ENCODE peak calls at places on chromosomes 2 and 18, in four cellular contexts. L is OCI-LY7, T is HCT116, R is SK-N-SH. B is an unnamed sample.

GRCh38 chr2:164841719-164842623 is at the start of gene COBLL1:
- DNase-seq in R (peak), L (peak), T (peak), B (peak)

GRCh38 chr2:8607591-8607990 is 74.3 kb upstream of the ID2 start:
- DNase-seq in T (no peak), L (no peak), R (no peak), B (no peak)

GRCh38 chr2:249538-250042 is 14.2 kb downstream of the SH3YL1 start:
- DNase-seq in T (no peak), L (no peak), R (no peak), B (no peak)

GRCh38 chr2:182456784-182457183 is 29.9 kb upstream of the PDE1A start:
- DNase-seq in R (no peak), T (no peak), L (no peak), B (no peak)

GRCh38 chr18:59383831-59384230 is 24.8 kb upstream of the LMAN1 start:
- DNase-seq in R (no peak), T (no peak), L (no peak), B (no peak)

GRCh38 chr2:129748250-129748649 is 231.2 kb upstream of the RAB6C start:
- DNase-seq in R (no peak), T (no peak), L (no peak), B (no peak)

GRCh38 chr2:155930312-155930711 is 402.2 kb downstream of the NR4A2 start:
- DNase-seq in T (no peak), R (no peak), L (no peak), B (peak)

GRCh38 chr18:74284501-74285004 is 7.2 kb downstream of the CYB5A start:
- DNase-seq in R (peak), T (no peak), L (no peak), B (no peak)

GRCh38 chr2:98901291-98901690 is 34.7 kb downstream of the CRACDL start:
- DNase-seq in L (no peak), R (no peak), T (no peak), B (no peak)

GRCh38 chr2:176556383-176556782 is 287.1 kb downstream of the MTX2 start:
- DNase-seq in L (no peak), R (no peak), T (no peak), B (no peak)

GRCh38 chr2:54697934-54698333 is 25.5 kb upstream of the EML6 start:
- DNase-seq in T (no peak), L (no peak), R (no peak), B (no peak)

GRCh38 chr18:56314396-56314795 is 324.0 kb downstream of the TXNL1 start:
- DNase-seq in R (no peak), T (no peak), L (no peak), B (no peak)

GRCh38 chr18:49814147-49814499 is 790 bp upstream of the ACAA2 start:
- DNase-seq in L (no peak), R (peak), T (no peak), B (peak)

GRCh38 chr18:42614619-42615293 is 500.7 kb downstream of the RIT2 start:
- DNase-seq in L (no peak), R (peak), T (no peak), B (no peak)

DNA sequence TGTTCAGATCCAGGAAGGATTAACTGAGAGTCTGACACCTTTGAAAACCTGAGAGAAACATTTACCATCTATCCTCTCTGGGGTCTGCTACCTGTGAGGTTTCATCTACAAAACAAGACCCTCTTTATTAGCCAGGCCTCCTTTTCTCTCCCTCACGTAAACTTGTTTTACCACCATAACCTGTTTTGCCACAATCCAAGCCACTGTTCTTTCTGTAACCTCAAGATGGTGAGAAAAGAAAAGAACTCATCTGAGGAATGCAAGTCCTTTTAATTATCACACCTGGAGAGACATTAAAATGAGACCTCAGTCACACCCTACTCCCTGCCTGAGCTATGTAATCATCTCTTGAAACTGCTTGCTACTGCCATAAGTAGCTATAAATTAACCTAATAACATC is 164.8 kb upstream of the NDUFV2 start:
- DNase-seq in T (no peak), L (no peak), R (no peak), B (peak)
- TF ChIP-seq EZH2phosphoT487 in T (no peak), L (no peak), R (no peak), B (no peak)

GRCh38 chr2:218009191-218010114 is 6.7 kb upstream of the TNS1 start:
- DNase-seq in T (no peak), L (no peak), R (peak), B (peak)

GRCh38 chr2:218010838-218011616 is 8.2 kb upstream of the TNS1 start:
- DNase-seq in T (no peak), L (no peak), R (peak), B (no peak)

GRCh38 chr2:218006741-218007140 is 3.9 kb upstream of the TNS1 start:
- DNase-seq in R (no peak), L (no peak), T (no peak), B (no peak)

GRCh38 chr2:218010116-218010837 is 7.5 kb upstream of the TNS1 start:
- DNase-seq in T (no peak), L (no peak), R (peak), B (peak)

DNA sequence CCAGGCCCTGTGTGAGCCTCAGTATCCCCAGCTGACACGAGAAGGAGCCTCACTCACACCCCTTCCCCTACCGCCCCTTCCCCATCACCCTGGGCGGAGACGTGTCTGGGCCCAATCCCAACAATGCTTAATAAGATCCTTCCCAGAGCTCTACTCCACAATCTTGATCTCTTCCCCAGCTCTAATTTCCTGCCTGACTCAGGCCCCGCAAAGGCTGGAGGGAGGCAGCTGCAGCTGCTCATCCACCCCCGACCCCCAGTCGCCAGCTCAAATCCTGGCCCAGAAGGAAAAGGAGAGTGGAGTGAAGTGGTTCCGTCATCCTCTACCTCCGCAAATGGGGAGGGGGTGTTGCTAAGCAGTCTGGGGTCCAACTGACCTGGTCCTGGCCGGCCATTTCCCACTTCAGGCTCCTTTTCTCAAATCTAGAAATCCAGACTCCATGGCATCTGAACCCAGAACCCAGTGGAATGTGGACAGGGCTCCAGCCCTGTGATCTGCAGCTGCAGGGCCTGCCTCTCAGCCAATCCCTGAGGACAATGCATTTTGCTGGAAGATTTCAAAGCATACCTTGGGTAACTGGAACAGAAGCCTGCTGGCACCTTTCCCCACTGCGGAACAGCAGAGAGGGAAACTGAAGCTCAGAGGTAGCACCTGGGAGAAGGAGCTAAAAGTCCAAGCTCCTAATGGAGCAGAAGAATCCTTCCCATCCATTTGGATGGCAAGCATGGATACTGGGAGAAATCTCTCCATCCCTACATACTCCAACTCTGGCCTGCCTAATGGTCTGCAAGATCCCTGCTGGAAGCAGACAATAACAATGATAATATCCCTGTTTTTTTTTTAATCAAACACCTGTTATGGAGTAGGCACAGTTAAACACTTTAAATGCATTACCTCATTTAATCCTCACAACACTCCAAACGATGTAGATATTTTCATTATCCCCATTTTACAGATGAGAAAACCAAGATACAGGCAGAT is 5.6 kb upstream of the TNS1 start:
- DNase-seq in L (no peak), R (peak), T (no peak), B (no peak)
- TF ChIP-seq EZH2phosphoT487 in L (no peak), R (no peak), T (no peak), B (no peak)

GRCh38 chr2:88016086-88016947 is at the start of gene RNU2-63P:
- DNase-seq in L (peak), T (peak), R (peak), B (peak)
- TF ChIP-seq EZH2phosphoT487 in L (no peak), T (no peak), R (no peak), B (no peak)

DNA sequence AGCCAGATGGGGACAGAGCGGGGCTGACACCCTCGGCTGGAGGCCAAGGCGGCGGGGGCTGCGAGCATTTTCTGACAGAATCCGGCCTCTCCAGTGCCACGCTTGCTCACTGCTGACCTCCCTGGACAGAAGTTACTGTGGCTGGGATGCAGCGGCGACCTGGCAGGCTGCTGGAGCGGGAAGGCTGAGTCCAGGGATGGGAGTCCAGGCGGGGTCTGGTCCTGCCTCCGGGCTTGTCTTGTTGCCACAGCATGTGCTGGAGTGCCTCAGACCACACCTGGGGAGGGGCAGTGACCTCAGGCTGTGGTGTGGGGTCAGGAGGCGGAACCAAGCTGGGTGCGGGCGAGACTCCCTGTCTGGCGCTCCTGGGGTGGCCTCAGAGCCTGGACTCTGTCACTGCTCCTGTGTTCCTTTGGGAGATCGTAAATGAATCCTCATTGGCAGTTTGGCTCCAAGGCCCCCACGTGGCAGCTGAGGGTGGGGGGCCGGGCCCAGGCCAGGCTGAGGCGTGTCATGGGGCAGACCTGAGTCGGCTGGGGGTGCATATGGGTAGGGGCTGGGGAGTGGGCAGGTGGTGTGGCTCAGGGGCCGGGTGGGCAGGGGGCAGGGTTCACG is 5.5 kb downstream of the BOK start:
- DNase-seq in T (no peak), L (no peak), R (no peak), B (no peak)
- TF ChIP-seq EZH2phosphoT487 in T (no peak), L (no peak), R (no peak), B (no peak)

DNA sequence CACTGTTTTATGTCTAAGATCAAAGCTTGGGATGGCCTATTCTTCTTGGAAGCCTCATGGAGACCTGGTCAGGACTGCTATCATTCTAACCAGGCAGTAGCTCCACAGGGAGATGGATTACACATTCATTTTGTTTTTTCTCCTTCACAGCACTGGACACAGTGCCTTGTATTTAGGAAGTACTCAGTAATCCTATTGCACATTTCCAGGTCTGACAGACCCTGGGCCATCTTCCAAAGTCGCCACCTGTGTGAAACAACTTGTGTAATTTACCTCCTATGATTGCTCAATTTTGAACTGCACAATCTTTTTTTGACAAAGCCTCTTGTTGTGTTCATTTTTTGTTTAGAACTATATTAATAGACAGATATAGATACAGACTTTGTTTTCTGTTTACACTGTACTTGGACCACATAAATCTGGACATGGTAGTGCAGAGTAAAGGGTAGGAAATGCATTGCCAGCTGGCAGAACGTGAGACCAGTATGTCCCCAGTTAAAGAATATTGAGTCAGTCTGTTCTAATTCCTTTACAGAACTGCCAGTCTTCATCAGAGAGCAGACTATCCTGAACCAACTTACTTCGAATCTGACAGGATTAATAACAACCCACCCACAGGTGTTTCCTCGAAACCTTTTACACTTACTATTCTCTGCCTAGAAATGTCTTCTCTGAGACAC is 277.8 kb upstream of the CYRIA start:
- DNase-seq in L (no peak), T (no peak), R (no peak), B (no peak)
- TF ChIP-seq EZH2phosphoT487 in L (no peak), T (no peak), R (no peak), B (no peak)

DNA sequence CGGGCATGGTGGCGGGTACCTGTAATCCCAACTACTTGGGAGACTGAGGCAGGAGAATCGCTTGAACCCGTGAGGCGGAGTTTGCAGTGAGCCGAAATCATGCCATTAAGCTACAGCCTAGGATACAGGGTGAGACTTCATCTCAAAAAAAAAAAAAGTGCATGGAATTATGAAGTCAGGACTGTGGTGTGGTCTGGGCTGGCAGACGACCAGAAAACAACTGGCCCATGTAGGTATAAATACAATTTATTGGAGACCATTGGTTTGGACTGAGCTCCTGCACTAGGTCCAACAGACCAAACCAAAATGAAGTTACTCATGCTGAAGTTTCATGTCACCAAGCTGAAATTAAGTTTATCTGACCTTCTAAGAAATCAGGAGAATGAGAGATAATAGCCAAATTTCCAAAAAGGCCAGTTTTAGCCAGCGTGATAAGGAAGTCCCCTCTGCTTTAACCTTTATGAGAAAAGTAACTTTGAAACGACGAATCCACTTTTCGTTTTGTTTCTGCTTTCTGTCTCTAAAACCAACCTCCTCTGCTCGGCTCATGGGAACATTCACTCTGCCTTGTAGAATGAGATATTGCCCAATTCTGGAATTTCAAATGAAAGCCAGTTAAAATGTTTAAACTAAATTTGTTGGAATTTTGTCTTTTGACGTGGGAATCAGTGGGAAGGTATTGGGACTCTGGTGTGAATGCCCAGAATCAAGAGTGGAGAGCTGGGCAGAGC is 17.7 kb upstream of the RAB10 start:
- DNase-seq in L (no peak), R (no peak), T (no peak), B (no peak)
- TF ChIP-seq EZH2phosphoT487 in L (no peak), R (no peak), T (no peak), B (no peak)